ENCODE peak calls at places on chromosomes 2 and 18, in eight cellular contexts. One of them, this sample, is unnamed.

GRCh38 chr2:206212673-206213513 is 53.2 kb downstream of the EEF1B2 start:
- DNase-seq in M059J: peak; percentile 67
- DNase-seq in HTR-8/SVneo: no peak
- DNase-seq in T-helper 2 cell: no peak
- DNase-seq in right cardiac atrium: no peak
- DNase-seq in cardiac fibroblast: peak; percentile 62
- DNase-seq in GM13977: no peak
- DNase-seq in AG10803: peak; percentile 90
- DNase-seq in this sample: peak; percentile 79

GRCh38 chr2:705971-706511 is 28.8 kb upstream of the TMEM18 start:
- DNase-seq in M059J: no peak
- DNase-seq in HTR-8/SVneo: no peak
- DNase-seq in T-helper 2 cell: no peak
- DNase-seq in right cardiac atrium: no peak
- DNase-seq in cardiac fibroblast: no peak
- DNase-seq in GM13977: peak; percentile 47
- DNase-seq in AG10803: no peak
- DNase-seq in this sample: no peak

GRCh38 chr2:66568650-66569300 is 133.8 kb downstream of the MEIS1 start:
- DNase-seq in M059J: no peak
- DNase-seq in HTR-8/SVneo: no peak
- DNase-seq in T-helper 2 cell: no peak
- DNase-seq in right cardiac atrium: no peak
- DNase-seq in cardiac fibroblast: no peak
- DNase-seq in GM13977: no peak
- DNase-seq in AG10803: no peak
- DNase-seq in this sample: no peak

GRCh38 chr2:207993141-207993763 is 32.1 kb downstream of the PLEKHM3 start:
- DNase-seq in M059J: peak; percentile 83
- DNase-seq in HTR-8/SVneo: no peak
- DNase-seq in T-helper 2 cell: no peak
- DNase-seq in right cardiac atrium: no peak
- DNase-seq in cardiac fibroblast: no peak
- DNase-seq in GM13977: no peak
- DNase-seq in AG10803: peak; percentile 50
- DNase-seq in this sample: peak; percentile 42

GRCh38 chr18:46393230-46393629 is 263.8 kb downstream of the LOXHD1 start:
- DNase-seq in M059J: no peak
- DNase-seq in HTR-8/SVneo: no peak
- DNase-seq in T-helper 2 cell: no peak
- DNase-seq in right cardiac atrium: peak; percentile 37
- DNase-seq in cardiac fibroblast: no peak
- DNase-seq in GM13977: no peak
- DNase-seq in AG10803: no peak
- DNase-seq in this sample: no peak

GRCh38 chr2:191333911-191334357 is 88.7 kb downstream of the MYO1B start:
- DNase-seq in M059J: peak; percentile 93
- DNase-seq in HTR-8/SVneo: peak; percentile 54
- DNase-seq in T-helper 2 cell: no peak
- DNase-seq in right cardiac atrium: no peak
- DNase-seq in cardiac fibroblast: peak; percentile 77
- DNase-seq in GM13977: no peak
- DNase-seq in AG10803: peak; percentile 99
- DNase-seq in this sample: peak; percentile 83

GRCh38 chr2:37634914-37635358 is 36.5 kb downstream of the CDC42EP3 start:
- DNase-seq in M059J: no peak
- DNase-seq in HTR-8/SVneo: no peak
- DNase-seq in T-helper 2 cell: no peak
- DNase-seq in right cardiac atrium: no peak
- DNase-seq in cardiac fibroblast: no peak
- DNase-seq in GM13977: no peak
- DNase-seq in AG10803: no peak
- DNase-seq in this sample: no peak

GRCh38 chr18:57776767-57777166 is 26.3 kb downstream of the ATP8B1 start:
- DNase-seq in M059J: no peak
- DNase-seq in HTR-8/SVneo: no peak
- DNase-seq in T-helper 2 cell: no peak
- DNase-seq in right cardiac atrium: no peak
- DNase-seq in cardiac fibroblast: peak; percentile 72
- DNase-seq in GM13977: no peak
- DNase-seq in AG10803: peak; percentile 85
- DNase-seq in this sample: peak; percentile 59

GRCh38 chr2:74440005-74440377 is 1.7 kb downstream of the RTKN start:
- DNase-seq in M059J: peak; percentile 34
- DNase-seq in HTR-8/SVneo: peak; percentile 57
- DNase-seq in T-helper 2 cell: no peak
- DNase-seq in right cardiac atrium: peak; percentile 95
- DNase-seq in cardiac fibroblast: peak; percentile 74
- DNase-seq in GM13977: no peak
- DNase-seq in AG10803: peak; percentile 48
- DNase-seq in this sample: peak; percentile 86

GRCh38 chr2:16045653-16046352 is 105.5 kb downstream of the MYCN start:
- DNase-seq in M059J: no peak
- DNase-seq in HTR-8/SVneo: no peak
- DNase-seq in T-helper 2 cell: no peak
- DNase-seq in right cardiac atrium: no peak
- DNase-seq in cardiac fibroblast: no peak
- DNase-seq in GM13977: no peak
- DNase-seq in AG10803: no peak
- DNase-seq in this sample: no peak

GRCh38 chr2:20823917-20824316 is 1.0 kb upstream of the LDAH start:
- DNase-seq in M059J: no peak
- DNase-seq in HTR-8/SVneo: no peak
- DNase-seq in T-helper 2 cell: no peak
- DNase-seq in right cardiac atrium: no peak
- DNase-seq in cardiac fibroblast: no peak
- DNase-seq in GM13977: no peak
- DNase-seq in AG10803: no peak
- DNase-seq in this sample: no peak

GRCh38 chr18:24928479-24928878 is 423.5 kb downstream of the ZNF521 start:
- DNase-seq in M059J: no peak
- DNase-seq in HTR-8/SVneo: no peak
- DNase-seq in T-helper 2 cell: no peak
- DNase-seq in right cardiac atrium: no peak
- DNase-seq in cardiac fibroblast: no peak
- DNase-seq in GM13977: no peak
- DNase-seq in AG10803: no peak
- DNase-seq in this sample: no peak